ENCODE peak calls at places on chromosomes 12 and 14, in eight cellular contexts. Q is adrenal gland, B is transverse colon, I is heart left ventricle, M is K562, L is right lobe of liver, O is GM12891, H is lower leg skin. X is an unnamed sample.

GRCh38 chr12:129440278-129440677 is 463.5 kb downstream of the TMEM132D start:
- DNase-seq in Q (no peak), B (no peak), I (no peak), M (no peak), L (no peak), O (no peak), H (no peak), X (no peak)

GRCh38 chr14:95808371-95808770 is 68.3 kb upstream of the TUNAR start:
- DNase-seq in Q (no peak), B (no peak), I (no peak), M (no peak), L (no peak), O (no peak), H (no peak), X (no peak)

GRCh38 chr14:48690349-48690748 is 895.8 kb downstream of the RPS29 start:
- DNase-seq in Q (no peak), B (no peak), I (no peak), M (no peak), L (no peak), O (no peak), H (no peak), X (no peak)

GRCh38 chr12:4910502-4911315 is 1.0 kb downstream of the KCNA1 start:
- DNase-seq in Q (no peak), B (no peak), I (no peak), M (no peak), L (no peak), O (peak), H (no peak), X (no peak)

GRCh38 chr12:92304335-92305066 is 158.9 kb upstream of the BTG1 start:
- DNase-seq in Q (no peak), B (no peak), I (no peak), M (no peak), L (no peak), O (no peak), H (no peak), X (no peak)

GRCh38 chr12:754238-754816 is 1.9 kb downstream of the WNK1 start:
- DNase-seq in Q (no peak), B (no peak), I (peak), M (no peak), L (peak), O (no peak), H (no peak), X (no peak)

GRCh38 chr14:32078030-32078793 is 1.1 kb downstream of the ARHGAP5 start:
- DNase-seq in Q (peak), B (peak), I (peak), M (peak), L (peak), O (no peak), H (peak), X (no peak)

GRCh38 chr12:19963972-19964371 is 404.4 kb upstream of the PDE3A start:
- DNase-seq in Q (no peak), B (no peak), I (no peak), M (no peak), L (no peak), O (no peak), H (no peak), X (no peak)

GRCh38 chr14:100309028-100309718 is 2.9 kb upstream of the SLC25A29 start:
- DNase-seq in Q (no peak), B (no peak), I (no peak), M (no peak), L (no peak), O (no peak), H (no peak), X (no peak)

GRCh38 chr14:40981247-40981646 is 625.4 kb upstream of the LRFN5 start:
- DNase-seq in Q (no peak), B (no peak), I (no peak), M (no peak), L (no peak), O (no peak), H (no peak), X (no peak)

DNA sequence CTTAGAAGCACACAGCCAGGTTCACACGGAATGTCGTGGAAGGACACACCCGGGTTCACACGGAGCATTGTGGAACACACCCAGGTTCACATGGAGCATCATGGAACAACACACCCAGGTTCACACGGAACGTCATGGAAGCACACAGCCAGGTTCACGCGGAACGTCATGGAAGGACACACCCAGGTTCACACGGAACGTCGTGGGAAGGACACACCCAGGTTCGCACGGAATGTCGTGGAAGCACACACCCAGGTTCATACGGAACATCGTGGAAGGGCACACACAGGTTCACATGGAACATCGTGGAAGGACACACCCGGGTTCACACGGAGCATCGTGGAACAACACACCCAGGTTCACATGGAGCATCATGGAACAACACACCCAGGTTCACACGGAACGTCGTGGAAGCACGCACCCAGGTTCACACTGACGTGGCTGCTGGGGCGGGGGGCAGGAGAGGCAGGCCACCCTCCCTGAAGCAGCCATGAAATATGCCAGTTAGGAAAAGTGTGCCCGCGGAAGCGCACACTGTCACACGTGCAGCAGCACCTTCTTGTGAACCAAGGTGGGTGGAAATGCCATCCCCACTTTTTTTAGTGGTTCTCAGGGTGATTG is 86.4 kb downstream of the EP400 start:
- DNase-seq in Q (no peak), B (no peak), I (no peak), M (no peak), L (no peak), O (no peak), H (no peak), X (no peak)
- TF ChIP-seq POLR2A in Q (no peak), B (no peak), I (no peak), M (no peak), L (no peak), O (no peak), H (no peak), X (no peak)

GRCh38 chr12:106246891-106247730 is 709 bp downstream of the CKAP4 start:
- DNase-seq in Q (peak), B (peak), I (peak), M (peak), L (peak), O (peak), H (peak), X (no peak)

GRCh38 chr12:106248849-106249371 is 1.1 kb upstream of the CKAP4 start:
- DNase-seq in Q (no peak), B (peak), I (no peak), M (no peak), L (no peak), O (no peak), H (no peak), X (no peak)

GRCh38 chr12:106247731-106248176 is at the start of gene CKAP4:
- DNase-seq in Q (peak), B (peak), I (peak), M (peak), L (peak), O (peak), H (peak), X (peak)

GRCh38 chr12:106249411-106250135 is 1.8 kb upstream of the CKAP4 start:
- DNase-seq in Q (no peak), B (peak), I (no peak), M (no peak), L (no peak), O (peak), H (no peak), X (no peak)

GRCh38 chr12:106248177-106248848 is 493 bp upstream of the CKAP4 start:
- DNase-seq in Q (peak), B (peak), I (peak), M (no peak), L (peak), O (peak), H (peak), X (peak)
- TF ChIP-seq POLR2A in Q (no peak), B (peak), I (no peak), M (no peak), L (no peak), O (no peak), H (no peak), X (no peak)

GRCh38 chr12:6766651-6767300 is 613 bp downstream of the PTMS start:
- DNase-seq in Q (peak), B (peak), I (peak), M (peak), L (peak), O (no peak), H (peak), X (no peak)
- TF ChIP-seq POLR2A in Q (peak), B (peak), I (peak), M (no peak), L (no peak), O (no peak), H (no peak), X (peak)

DNA sequence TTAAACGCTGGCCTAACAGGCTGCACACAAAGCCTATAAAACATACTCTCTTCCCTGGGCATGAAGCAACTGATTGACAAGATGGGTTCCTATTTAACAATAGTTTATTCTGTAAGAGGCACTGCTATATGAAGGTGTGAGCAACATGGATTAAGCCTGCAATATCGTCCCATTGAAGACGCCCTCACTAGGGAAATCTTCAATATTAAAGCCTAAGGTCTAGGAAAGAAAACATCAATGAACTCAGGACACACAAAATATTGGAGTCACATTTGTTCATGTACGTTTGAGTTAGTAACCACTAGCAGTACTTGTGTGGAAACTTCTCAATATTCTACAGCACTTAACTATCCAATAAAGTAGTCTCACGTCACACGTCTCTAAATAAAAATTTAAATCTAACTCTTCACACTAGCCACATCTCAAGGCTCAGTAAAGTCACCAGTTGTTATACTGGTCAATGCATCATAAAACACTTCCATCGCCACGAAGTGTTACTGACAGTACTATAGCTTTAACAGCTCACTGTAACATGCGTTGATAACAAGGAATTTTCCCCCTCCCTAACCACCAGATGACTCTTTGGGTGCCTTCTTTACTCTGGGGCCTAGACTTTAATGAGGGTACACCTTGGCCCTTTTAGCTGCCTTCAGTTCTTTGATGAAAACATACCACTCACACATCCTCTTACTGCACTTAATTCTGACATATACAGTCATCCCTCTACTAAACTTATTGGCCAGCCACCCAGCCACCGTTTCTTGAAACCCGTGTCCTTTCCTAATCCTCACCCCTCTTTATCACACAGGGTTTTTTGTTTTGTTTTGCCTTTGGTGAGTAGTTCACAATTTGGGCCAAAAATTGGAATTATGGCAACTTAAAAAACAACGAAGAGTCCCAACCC is 50.1 kb upstream of the OR5AU1 start:
- DNase-seq in Q (no peak), B (no peak), I (no peak), M (no peak), L (no peak), O (no peak), H (no peak), X (no peak)
- TF ChIP-seq POLR2A in Q (no peak), B (no peak), I (no peak), M (peak), L (peak), O (peak), H (no peak), X (no peak)

GRCh38 chr12:53045646-53046045 is 4.2 kb upstream of the TNS2 start:
- DNase-seq in Q (peak), B (no peak), I (peak), M (no peak), L (no peak), O (no peak), H (no peak), X (no peak)

GRCh38 chr12:53047221-53048032 is 2.4 kb upstream of the TNS2 start:
- DNase-seq in Q (peak), B (peak), I (peak), M (peak), L (peak), O (peak), H (no peak), X (peak)

GRCh38 chr12:53048033-53048779 is 1.7 kb upstream of the TNS2 start:
- DNase-seq in Q (peak), B (peak), I (peak), M (no peak), L (peak), O (no peak), H (no peak), X (no peak)

GRCh38 chr12:53044896-53045571 is 4.8 kb upstream of the TNS2 start:
- DNase-seq in Q (peak), B (no peak), I (no peak), M (no peak), L (no peak), O (no peak), H (no peak), X (no peak)

DNA sequence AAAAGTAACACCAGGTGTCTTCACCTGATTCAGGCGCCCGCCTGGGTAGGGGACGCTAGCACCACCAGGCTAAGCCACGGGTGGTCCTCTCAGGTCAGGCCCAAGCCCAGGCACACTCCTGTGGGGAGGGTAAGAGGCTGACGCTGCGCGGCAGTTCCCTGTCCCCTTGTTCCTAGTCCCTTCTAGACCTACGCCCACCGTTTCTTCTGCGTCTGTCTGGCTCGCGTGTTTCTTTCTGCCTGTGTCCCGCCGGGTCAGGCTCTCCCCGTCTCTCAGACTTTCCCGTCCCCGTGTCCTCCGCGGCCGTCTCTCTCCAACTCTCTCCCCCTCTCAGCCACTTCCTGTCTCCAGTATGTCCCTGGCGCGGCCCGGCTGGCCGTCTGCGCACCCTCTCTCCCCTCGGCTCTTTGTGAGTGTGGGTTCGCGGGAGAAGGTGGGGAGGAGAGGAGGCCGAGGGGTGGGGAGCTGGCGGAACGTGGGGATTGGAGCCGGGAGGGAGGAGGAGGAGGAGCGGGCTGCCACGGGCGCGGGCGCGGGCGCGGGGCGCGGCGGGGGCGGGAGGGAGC is 3.1 kb upstream of the TNS2 start:
- DNase-seq in Q (peak), B (peak), I (peak), M (no peak), L (no peak), O (no peak), H (peak), X (peak)
- TF ChIP-seq POLR2A in Q (peak), B (peak), I (peak), M (peak), L (peak), O (no peak), H (peak), X (peak)

GRCh38 chr12:26830783-26831601 is 2.0 kb downstream of the ITPR2 start:
- DNase-seq in Q (peak), B (no peak), I (no peak), M (no peak), L (no peak), O (no peak), H (peak), X (no peak)

GRCh38 chr12:26830358-26830757 is 2.6 kb downstream of the ITPR2 start:
- DNase-seq in Q (no peak), B (no peak), I (no peak), M (no peak), L (no peak), O (no peak), H (no peak), X (no peak)

GRCh38 chr12:26832817-26833691 is at the start of gene ITPR2:
- DNase-seq in Q (peak), B (peak), I (peak), M (peak), L (peak), O (peak), H (peak), X (peak)

GRCh38 chr12:26833692-26834168 is 736 bp upstream of the ITPR2 start:
- DNase-seq in Q (peak), B (peak), I (peak), M (no peak), L (peak), O (peak), H (peak), X (no peak)

DNA sequence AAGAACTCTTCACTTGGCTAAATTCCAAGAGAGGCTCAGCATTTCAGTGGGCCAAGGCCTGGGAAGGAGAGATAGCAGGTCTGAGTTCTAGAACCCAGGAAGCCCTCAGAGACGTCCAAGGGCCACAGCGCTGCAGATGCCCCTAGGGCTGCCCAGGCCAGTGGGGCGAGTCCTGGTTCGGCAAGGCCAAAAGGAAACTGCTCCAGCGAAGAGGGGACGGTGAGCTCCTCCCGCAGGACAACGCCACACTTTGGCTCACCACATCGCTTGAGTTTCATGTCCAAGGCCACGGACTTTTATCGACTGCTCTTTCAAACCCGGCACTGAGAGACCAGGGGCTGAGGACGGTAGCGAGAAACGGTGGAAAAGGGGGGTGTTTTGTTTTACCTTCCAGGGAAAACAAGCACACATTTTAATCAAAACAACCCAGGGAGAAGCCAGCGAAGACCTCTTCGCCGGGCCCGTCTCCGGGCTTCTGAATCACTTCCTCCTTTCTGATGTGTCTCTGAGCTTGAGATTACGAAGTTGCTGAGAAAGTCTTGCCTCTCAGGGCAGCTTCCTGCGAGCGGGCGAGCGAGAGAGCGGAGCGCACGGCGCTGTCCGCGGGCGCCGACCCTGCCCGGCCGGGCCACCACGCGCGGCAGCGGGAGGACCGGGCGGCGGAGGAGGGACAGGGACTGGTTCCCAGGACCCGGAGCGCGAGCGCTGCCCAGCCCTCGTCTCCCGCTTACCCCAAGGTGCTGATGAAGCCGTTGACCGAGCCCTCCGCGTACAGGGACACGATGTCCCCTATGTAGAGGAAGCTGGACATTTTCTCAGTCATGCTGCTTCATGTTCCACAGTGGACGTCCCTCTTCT is 806 bp downstream of the ITPR2 start:
- DNase-seq in Q (peak), B (peak), I (peak), M (peak), L (peak), O (peak), H (peak), X (peak)
- TF ChIP-seq POLR2A in Q (peak), B (peak), I (peak), M (peak), L (peak), O (peak), H (no peak), X (no peak)

GRCh38 chr12:2616763-2617162 is 178.0 kb upstream of the FKBP4 start:
- DNase-seq in Q (no peak), B (no peak), I (no peak), M (no peak), L (no peak), O (no peak), H (no peak), X (no peak)

GRCh38 chr12:2613674-2614073 is 181.1 kb upstream of the FKBP4 start:
- DNase-seq in Q (peak), B (no peak), I (peak), M (no peak), L (no peak), O (no peak), H (peak), X (peak)

GRCh38 chr12:2614341-2614740 is 180.4 kb upstream of the FKBP4 start:
- DNase-seq in Q (no peak), B (no peak), I (no peak), M (no peak), L (no peak), O (no peak), H (no peak), X (no peak)

GRCh38 chr12:2617365-2617764 is 177.4 kb upstream of the FKBP4 start:
- DNase-seq in Q (no peak), B (no peak), I (no peak), M (no peak), L (no peak), O (no peak), H (no peak), X (no peak)

DNA sequence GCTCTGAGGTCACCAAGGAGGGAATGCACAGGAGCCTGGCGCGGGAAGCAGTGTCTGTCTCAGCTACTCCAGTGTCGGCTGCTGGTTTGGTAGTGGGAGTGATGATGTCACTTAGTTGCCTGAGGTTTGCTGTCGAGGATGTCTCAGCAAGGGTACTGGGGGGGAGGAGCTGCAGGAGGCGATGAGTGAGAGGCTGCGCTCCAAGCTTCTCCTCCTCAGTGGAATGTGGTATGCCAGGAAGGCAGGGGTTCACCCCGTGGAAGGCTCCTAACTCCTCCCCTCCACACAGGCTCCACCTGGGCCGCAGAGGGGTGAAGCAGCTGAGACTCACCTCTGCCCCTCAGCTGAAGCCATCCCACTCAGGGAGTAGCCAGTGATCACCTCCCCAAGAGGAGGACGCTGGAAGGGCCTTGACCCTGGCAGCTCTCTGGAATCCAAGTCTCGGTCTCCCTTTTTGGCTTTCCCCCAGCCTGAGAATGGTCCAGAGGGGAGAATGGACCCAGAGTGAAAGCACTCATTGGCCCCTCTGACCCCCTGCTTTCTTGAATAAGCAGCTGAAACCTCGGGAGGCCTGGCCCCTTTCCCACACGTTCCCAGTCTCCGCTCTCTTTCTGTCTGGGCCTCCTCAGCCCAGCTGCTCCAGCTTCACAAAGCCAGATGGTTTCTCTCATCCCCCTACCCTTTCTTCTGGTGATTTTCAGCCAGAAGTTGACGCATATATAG is 178.9 kb upstream of the FKBP4 start:
- DNase-seq in Q (no peak), B (no peak), I (peak), M (no peak), L (no peak), O (no peak), H (no peak), X (no peak)
- TF ChIP-seq POLR2A in Q (no peak), B (no peak), I (no peak), M (no peak), L (no peak), O (no peak), H (no peak), X (no peak)

GRCh38 chr12:81034926-81035325 is 43.0 kb upstream of the ACSS3 start:
- DNase-seq in Q (no peak), B (no peak), I (no peak), M (no peak), L (no peak), O (no peak), H (no peak), X (no peak)
- TF ChIP-seq POLR2A in Q (no peak), B (no peak), I (no peak), M (no peak), L (no peak), O (no peak), H (no peak), X (no peak)